ENCODE peak calls at places on chromosomes 4 and X, in nine cellular contexts. F is AG04449; W is lower lobe of right lung; V is lower leg skin; Z is BJ; M is hepatocyte; D is cardiac muscle cell; O is CD4-positive, CD25-positive, alpha-beta regulatory T cell; H is HFF-Myc. J is an unnamed sample.

GRCh38 chr4:184755278-184755677 is 21.4 kb upstream of the CENPU start:
- DNase-seq in O (no peak), F (no peak), H (no peak), M (no peak), V (no peak), W (no peak), Z (no peak), D (peak; percentile 61), J (no peak)

GRCh38 chrX:29813174-29813573 is 402.2 kb upstream of the MAGEB2 start:
- DNase-seq in D (no peak), Z (no peak), W (no peak), H (no peak), F (no peak), O (no peak), M (no peak), V (no peak), J (no peak)

GRCh38 chr4:32216502-32216901 is 1496.3 kb downstream of the PCDH7 start:
- DNase-seq in W (no peak), Z (no peak), H (no peak), M (no peak), V (no peak), D (no peak), F (no peak), O (no peak), J (no peak)

GRCh38 chrX:129176710-129177109 is 346.6 kb downstream of the SMARCA1 start:
- DNase-seq in M (no peak), W (no peak), D (no peak), F (no peak), Z (no peak), O (no peak), V (no peak), H (no peak), J (no peak)

GRCh38 chr4:164888096-164888495 is 11.1 kb downstream of the APELA start:
- DNase-seq in M (no peak), V (no peak), F (no peak), D (no peak), W (no peak), Z (no peak), O (no peak), H (no peak), J (no peak)

GRCh38 chrX:63283331-63283730 is 67.8 kb downstream of the SPIN4 start:
- DNase-seq in H (no peak), F (no peak), M (no peak), D (no peak), Z (peak; percentile 10), O (no peak), V (no peak), W (no peak), J (no peak)

GRCh38 chr4:150150545-150151156 is 72.4 kb downstream of the DCLK2 start:
- DNase-seq in O (no peak), F (no peak), Z (no peak), W (no peak), D (no peak), V (no peak), M (no peak), H (no peak), J (no peak)

GRCh38 chrX:155028192-155028591 is 1.5 kb downstream of the FUNDC2 start:
- DNase-seq in Z (no peak), M (no peak), H (no peak), V (no peak), F (no peak), D (no peak), W (no peak), O (peak; percentile 15), J (no peak)

GRCh38 chrX:105552395-105552794 is 269.9 kb upstream of the NRK start:
- DNase-seq in M (no peak), H (no peak), V (no peak), W (no peak), Z (no peak), O (no peak), D (peak; percentile 30), F (no peak), J (no peak)

GRCh38 chr4:170748975-170749374 is 659.2 kb upstream of the AADAT start:
- DNase-seq in M (no peak), F (no peak), V (no peak), W (no peak), H (no peak), D (no peak), O (no peak), Z (no peak), J (no peak)

GRCh38 chr4:170741856-170742255 is 652.1 kb upstream of the AADAT start:
- DNase-seq in O (no peak), V (no peak), F (no peak), D (no peak), M (no peak), W (no peak), H (no peak), Z (no peak), J (no peak)

DNA sequence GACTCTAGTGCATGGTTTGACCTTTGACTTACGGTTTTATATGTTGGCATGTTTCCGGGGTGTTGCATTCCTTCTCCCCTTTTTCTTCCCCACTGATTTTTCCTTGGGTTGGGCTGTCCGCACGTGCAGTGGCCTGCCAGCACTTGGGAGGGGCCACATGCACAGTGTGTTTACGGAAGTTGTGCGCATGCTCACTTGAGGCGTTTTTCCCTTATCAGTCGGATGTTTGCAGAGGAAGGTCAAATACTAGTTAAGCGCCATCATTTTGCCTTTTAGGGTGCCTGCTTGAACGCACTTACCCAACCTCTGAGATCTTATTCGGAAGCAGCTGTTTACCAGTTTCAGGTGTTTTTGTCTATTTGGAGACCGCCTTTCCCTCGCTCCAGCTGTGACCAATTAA is 653.9 kb upstream of the AADAT start:
- DNase-seq in H (no peak), F (no peak), W (peak; percentile 27), D (no peak), M (peak; percentile 17), V (no peak), Z (no peak), O (no peak), J (no peak)
- H3K4me3 ChIP-seq in H (no peak overlapping the region), F (no peak overlapping the region), W (no peak overlapping the region), D (no peak overlapping the region), M (no peak overlapping the region), V (no peak overlapping the region), Z (no peak overlapping the region), O (no peak overlapping the region), J (no peak overlapping the region)

DNA sequence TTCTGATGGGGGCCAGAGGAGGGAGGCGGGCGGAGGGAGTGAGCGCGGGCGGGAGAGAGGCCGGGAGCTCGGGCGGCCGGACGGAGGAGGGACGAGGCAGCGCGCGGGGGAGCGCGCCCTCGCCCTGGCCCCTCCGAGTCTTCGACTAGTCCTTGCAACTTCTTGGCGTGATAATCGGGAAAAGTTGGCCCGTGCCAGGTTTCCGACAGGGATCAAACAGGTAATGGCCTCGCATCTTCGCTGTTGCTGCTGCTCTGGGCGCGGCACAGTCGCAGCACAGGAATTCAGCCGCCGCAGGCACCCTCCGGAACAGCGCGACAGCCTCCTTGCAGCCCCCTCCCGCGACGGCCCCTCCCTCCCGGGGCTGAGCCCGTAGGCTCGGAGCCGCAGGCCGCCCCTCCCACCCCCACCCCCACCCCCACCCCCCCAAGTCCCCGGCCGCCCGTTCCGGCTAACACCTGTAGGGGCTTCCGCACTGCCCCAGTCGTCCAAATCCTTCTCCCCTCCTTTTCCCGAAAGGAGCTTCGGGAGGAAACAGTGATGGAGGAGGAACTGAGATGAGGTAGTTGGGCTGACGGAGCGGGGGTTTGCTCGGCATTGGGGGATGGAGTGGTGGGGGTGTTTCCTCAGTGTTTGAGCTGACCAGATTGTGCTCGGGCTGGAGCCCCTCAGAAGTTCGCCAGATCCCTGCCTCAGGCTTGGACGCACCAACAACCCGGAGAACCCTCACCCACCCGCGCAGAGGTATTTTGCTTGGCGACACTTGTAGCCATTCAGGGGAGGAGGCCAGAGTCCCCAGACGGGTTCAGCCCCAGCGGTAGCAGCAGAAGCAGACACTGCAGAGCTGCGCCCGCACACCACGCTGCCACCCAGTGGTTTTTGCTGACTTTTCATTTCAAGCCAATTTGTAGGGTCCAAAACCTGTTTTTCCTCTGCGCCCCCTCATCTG is at the start of gene FGF13:
- DNase-seq in D (no peak), W (peak; percentile 20), H (no peak), O (no peak), F (no peak), Z (no peak), V (no peak), M (peak; percentile 55), J (no peak)
- H3K4me3 ChIP-seq in D (peak within 1 kb of the TSS; percentile 58), W (peak within 1 kb of the TSS; percentile 49), H (no peak within 1 kb of the TSS), O (no peak within 1 kb of the TSS), F (no peak within 1 kb of the TSS), Z (no peak within 1 kb of the TSS), V (no peak within 1 kb of the TSS), M (peak within 1 kb of the TSS; percentile 39), J (peak within 1 kb of the TSS; percentile 75)

DNA sequence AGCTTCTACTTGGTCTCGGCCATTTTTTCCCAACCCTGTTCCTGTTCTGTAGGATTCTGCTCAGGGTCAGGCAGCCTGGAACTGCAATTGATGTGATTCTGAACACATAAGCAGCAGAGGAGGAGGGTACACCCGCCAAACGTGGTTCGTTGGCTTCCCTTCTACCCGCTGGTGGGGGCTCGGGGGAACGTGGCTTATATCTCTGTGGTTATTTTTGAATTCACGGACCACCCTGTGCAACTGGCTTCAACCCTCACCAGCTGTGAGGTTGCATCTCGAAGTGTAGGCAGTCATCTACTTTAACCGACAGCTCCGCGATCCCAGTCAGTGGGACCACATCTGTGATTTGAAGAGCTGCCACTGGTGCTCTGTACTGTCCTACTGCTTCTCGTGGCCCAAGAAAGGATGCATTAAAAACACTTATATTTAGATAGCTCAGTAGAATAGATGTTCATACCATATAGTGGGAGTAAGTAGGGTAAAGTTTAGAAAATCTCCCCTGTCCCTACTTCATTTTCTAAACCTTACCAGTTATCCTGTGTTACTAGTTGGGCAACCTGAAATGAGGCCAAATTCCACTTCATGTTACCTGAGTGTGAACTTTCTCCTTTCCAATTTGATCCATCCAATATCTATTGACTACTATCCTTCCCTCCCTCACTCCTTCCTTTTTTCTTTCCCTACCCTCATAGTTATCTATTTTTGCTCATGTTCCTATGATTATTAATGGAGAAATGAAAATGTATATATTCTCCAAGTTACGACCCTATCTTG is 80.4 kb upstream of the BCOR start:
- DNase-seq in D (no peak), F (no peak), H (no peak), O (no peak), M (no peak), W (no peak), Z (no peak), V (no peak), J (no peak)
- H3K4me3 ChIP-seq in D (no peak overlapping the region), F (no peak overlapping the region), H (no peak overlapping the region), O (no peak overlapping the region), M (no peak overlapping the region), W (no peak overlapping the region), Z (no peak overlapping the region), V (no peak overlapping the region), J (no peak overlapping the region)

DNA sequence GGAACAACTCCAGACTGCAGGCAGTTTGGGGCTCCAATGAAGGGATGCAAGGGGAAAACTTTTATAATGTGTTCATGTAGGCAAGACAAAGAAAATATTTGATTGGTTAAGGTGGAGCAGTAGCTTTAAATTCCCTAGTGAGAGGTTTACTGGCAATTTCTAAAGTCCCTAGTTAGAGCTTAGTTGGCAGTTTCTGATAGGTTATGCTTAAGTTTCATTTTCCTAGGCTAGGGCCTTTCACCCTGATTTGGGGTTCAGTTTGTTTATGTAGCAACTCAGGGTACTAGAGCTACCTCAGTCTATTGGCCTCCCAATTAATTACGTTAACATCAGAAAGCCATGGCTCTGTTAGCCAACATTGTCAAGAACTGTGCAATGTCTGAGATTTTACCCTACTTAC is 14.6 kb downstream of the BBS12 start:
- DNase-seq in H (no peak), W (no peak), M (no peak), Z (no peak), D (no peak), F (no peak), V (no peak), O (no peak), J (no peak)
- H3K4me3 ChIP-seq in H (no peak overlapping the region), W (no peak overlapping the region), M (no peak overlapping the region), Z (no peak overlapping the region), D (no peak overlapping the region), F (no peak overlapping the region), V (no peak overlapping the region), O (no peak overlapping the region), J (no peak overlapping the region)